ENCODE peak calls at places on chromosomes 5 and 9, in five cellular contexts. W is tibial artery, Q is body of pancreas, S is breast epithelium, L is psoas muscle. G is an unnamed sample. For H3K4me1, the result is how much of the 10 kb centered on the place peaks cover.

GRCh38 chr5:154712518-154713437 is 42.4 kb upstream of the LARP1 start:
- DNase-seq in L (no peak), W (no peak), Q (peak), S (no peak), G (no peak)

GRCh38 chr9:113976915-113977314 is 100.8 kb downstream of the ZNF618 start:
- DNase-seq in S (no peak), L (no peak), W (no peak), Q (no peak), G (no peak)

GRCh38 chr5:80834710-80835109 is 125.5 kb upstream of the RASGRF2 start:
- DNase-seq in L (no peak), W (no peak), S (no peak), Q (no peak), G (no peak)

GRCh38 chr5:109347252-109347888 is 62.4 kb downstream of the PJA2 start:
- DNase-seq in Q (no peak), W (no peak), S (no peak), L (peak), G (no peak)

GRCh38 chr9:95350266-95350665 is 32.8 kb upstream of the FANCC start:
- DNase-seq in S (no peak), W (no peak), Q (no peak), L (no peak), G (no peak)

GRCh38 chr9:93134018-93134739 is at the start of gene NINJ1:
- DNase-seq in L (peak), Q (peak), W (peak), S (peak), G (peak)

GRCh38 chr5:133531178-133531577 is 81.2 kb downstream of the FSTL4 start:
- DNase-seq in Q (no peak), S (no peak), W (no peak), L (no peak), G (no peak)

GRCh38 chr9:13088734-13089427 is 190.6 kb downstream of the MPDZ start:
- DNase-seq in Q (no peak), W (no peak), S (no peak), L (no peak), G (no peak)

GRCh38 chr5:122195784-122196394 is 66.5 kb downstream of the ZNF474 start:
- DNase-seq in S (no peak), Q (no peak), L (no peak), W (no peak), G (peak)

GRCh38 chr9:13128266-13128825 is 151.1 kb downstream of the MPDZ start:
- DNase-seq in Q (no peak), L (no peak), W (no peak), S (no peak), G (no peak)

GRCh38 chr5:14440598-14441401 is 140.8 kb upstream of the OTULINL start:
- DNase-seq in W (peak), S (no peak), Q (no peak), L (peak), G (peak)

GRCh38 chr5:77882670-77883257 is 106.6 kb upstream of the TBCA start:
- DNase-seq in W (no peak), S (no peak), L (no peak), Q (no peak), G (no peak)

GRCh38 chr5:98099448-98100105 is 673.9 kb upstream of the RGMB start:
- DNase-seq in W (no peak), L (no peak), S (no peak), Q (no peak), G (no peak)

GRCh38 chr9:123756484-123757106 is 173.3 kb downstream of the DENND1A start:
- DNase-seq in S (no peak), Q (no peak), L (no peak), W (no peak), G (no peak)

GRCh38 chr9:124010665-124011321 is 775 bp upstream of the LHX2 start:
- DNase-seq in L (no peak), W (peak), S (no peak), Q (no peak), G (no peak)

GRCh38 chr9:126708178-126708577 is 94.5 kb downstream of the LMX1B start:
- DNase-seq in L (no peak), W (peak), S (peak), Q (no peak), G (peak)

GRCh38 chr9:76419782-76420380 is 25.7 kb upstream of the RFK start:
- DNase-seq in Q (peak), S (no peak), W (no peak), L (no peak), G (no peak)

GRCh38 chr5:155285673-155286072 is 272.1 kb downstream of the KIF4B start:
- DNase-seq in S (no peak), L (no peak), W (no peak), Q (no peak), G (no peak)

GRCh38 chr9:92242115-92242778 is 51.2 kb downstream of the IARS1 start:
- DNase-seq in W (no peak), L (no peak), Q (no peak), S (no peak), G (no peak)

GRCh38 chr9:99825158-99826046 is 3.7 kb downstream of the NR4A3 start:
- DNase-seq in S (no peak), L (peak), Q (no peak), W (no peak), G (no peak)

GRCh38 chr5:102857090-102857818 is 102.1 kb downstream of the PAM start:
- DNase-seq in L (peak), Q (no peak), W (peak), S (no peak), G (peak)

GRCh38 chr5:143066556-143067281 is 296.5 kb downstream of the ARHGAP26 start:
- DNase-seq in W (no peak), Q (no peak), S (no peak), L (peak), G (peak)

GRCh38 chr5:133236541-133236951 is 184.7 kb downstream of the HSPA4 start:
- DNase-seq in S (no peak), W (no peak), Q (no peak), L (no peak), G (no peak)

GRCh38 chr9:91144782-91145181 is 216.9 kb downstream of the AUH start:
- DNase-seq in L (no peak), Q (no peak), S (no peak), W (no peak), G (no peak)

GRCh38 chr9:121277026-121277425 is 9.1 kb downstream of the GSN start:
- DNase-seq in Q (no peak), W (no peak), L (no peak), S (no peak), G (no peak)

GRCh38 chr5:79962580-79963222 is 28.4 kb downstream of the MTX3 start:
- DNase-seq in S (no peak), W (no peak), Q (no peak), L (no peak), G (no peak)

GRCh38 chr5:155883966-155884555 is 442.9 kb upstream of the SGCD start:
- DNase-seq in Q (no peak), L (no peak), S (no peak), W (no peak), G (no peak)

GRCh38 chr9:6078382-6079105 is 63.1 kb upstream of the RANBP6 start:
- DNase-seq in Q (no peak), S (no peak), W (no peak), L (no peak), G (no peak)

GRCh38 chr9:115883467-115884329 is 269.9 kb upstream of the PAPPA start:
- DNase-seq in W (no peak), L (no peak), Q (peak), S (no peak), G (peak)

GRCh38 chr9:116383956-116384355 is 230.4 kb downstream of the PAPPA start:
- DNase-seq in W (no peak), Q (no peak), L (no peak), S (no peak), G (no peak)

DNA sequence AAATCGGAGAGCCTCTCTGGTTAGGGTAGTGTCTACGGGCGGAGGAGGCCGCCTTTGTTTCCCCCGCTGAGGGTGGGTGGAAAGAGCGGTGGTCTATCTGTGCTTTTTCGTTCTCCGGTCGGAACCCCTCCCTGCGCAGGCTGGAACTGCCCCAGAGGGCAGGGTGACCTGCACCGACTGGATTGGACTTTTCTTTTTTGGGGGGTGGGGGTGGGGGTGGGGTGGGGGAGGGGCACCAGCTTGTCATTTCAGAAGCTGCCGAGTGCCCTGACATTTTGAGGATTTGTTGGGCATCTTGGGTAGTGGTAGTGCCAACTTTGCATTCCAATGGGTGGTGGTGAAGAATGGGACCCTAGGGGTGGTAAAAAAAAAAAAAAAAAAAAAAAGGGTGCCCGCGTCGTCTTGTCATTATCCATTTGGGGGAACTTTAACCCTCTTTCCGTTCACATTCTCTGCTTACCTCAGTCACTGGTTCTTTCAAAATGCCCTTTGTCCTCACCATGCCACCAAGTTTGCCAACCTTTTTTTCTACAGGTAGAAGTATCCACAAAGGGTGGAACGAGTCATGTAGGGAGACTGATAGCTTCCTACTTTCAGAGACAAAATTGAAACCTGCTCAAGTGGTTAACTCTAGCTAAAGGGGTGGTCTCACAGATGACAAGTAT is 1.3 kb downstream of the UBE2R2 start:
- DNase-seq in L (peak), W (peak), S (no peak), Q (no peak), G (peak)
- H3K4me1 ChIP-seq in L (under half), W (half or more), S (under half), Q (half or more), G (under half)

DNA sequence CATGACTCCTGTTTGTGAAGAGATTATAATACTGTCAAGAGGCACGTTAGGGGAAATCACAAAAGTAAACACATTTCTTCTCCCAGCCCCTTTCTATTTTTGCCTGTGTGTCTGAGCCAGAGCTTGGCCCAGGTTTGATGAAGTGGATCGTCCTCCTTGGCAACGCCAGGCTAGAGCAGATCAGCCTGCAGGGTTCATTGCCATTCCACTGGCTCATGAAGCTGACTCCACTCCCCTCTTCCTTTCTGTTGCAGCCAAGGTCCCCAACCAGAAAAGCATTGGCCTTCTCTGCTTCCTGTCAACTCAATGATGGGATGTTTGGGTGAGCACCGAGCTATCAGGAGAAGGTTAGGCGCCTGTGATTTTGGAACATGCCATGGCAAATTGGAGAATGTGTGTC is 3.3 kb downstream of the ADRB2 start:
- DNase-seq in L (peak), S (no peak), W (no peak), Q (no peak), G (no peak)
- H3K4me3 ChIP-seq in L (peak), S (peak), W (peak), Q (no peak), G (no peak)

DNA sequence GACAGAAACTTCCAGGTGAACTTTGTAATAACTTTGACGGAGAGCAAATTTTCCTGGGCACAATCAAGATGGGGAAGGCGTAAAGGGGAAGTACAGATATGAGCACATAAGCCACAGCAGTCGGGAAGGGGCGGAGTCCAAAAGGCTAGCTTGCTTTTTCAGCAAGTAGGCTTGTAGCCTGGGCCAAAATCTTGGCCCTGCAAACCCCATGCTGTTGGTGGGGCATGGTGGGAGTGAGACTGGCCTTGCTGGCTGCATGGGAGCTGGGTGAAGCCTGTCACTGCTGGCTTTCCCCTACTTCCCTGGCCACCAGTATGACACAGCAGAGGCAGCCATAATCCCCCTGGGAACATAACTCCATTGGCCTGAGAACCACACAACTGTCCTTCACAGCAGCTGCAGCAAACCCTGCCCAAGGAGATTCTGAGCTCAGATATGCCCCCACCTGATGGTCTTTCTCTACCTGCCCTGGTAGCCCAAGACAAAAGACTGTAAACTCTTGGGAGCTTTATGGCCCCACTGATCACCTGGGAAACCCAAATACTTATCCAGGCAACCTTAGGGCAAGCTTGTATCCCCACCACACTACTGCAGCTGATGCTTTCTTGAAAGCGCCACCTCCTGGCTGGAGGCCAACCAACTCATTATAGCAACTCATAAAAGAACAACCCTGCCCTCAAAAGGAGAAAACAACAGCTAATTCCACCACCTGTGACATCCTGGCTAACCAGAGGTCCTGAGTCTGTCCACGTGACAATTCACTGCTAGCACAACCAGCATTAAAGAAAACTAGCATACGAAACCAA is 24.0 kb downstream of the DCTN4 start:
- DNase-seq in W (peak), S (no peak), Q (peak), L (peak), G (no peak)
- TF ChIP-seq CTCF in W (no peak), S (no peak), Q (no peak), L (no peak), G (no peak)

GRCh38 chr5:157069949-157070348 is 11.0 kb upstream of the HAVCR1 start:
- DNase-seq in W (no peak), Q (no peak), S (no peak), L (no peak), G (no peak)

GRCh38 chr5:157068785-157069184 is 9.9 kb upstream of the HAVCR1 start:
- DNase-seq in L (no peak), S (no peak), Q (no peak), W (no peak), G (no peak)

GRCh38 chr5:157076558-157076957 is 17.6 kb upstream of the HAVCR1 start:
- DNase-seq in W (no peak), L (no peak), S (no peak), Q (no peak), G (no peak)

GRCh38 chr5:157068339-157068738 is 9.4 kb upstream of the HAVCR1 start:
- DNase-seq in L (no peak), S (no peak), Q (no peak), W (no peak), G (no peak)

DNA sequence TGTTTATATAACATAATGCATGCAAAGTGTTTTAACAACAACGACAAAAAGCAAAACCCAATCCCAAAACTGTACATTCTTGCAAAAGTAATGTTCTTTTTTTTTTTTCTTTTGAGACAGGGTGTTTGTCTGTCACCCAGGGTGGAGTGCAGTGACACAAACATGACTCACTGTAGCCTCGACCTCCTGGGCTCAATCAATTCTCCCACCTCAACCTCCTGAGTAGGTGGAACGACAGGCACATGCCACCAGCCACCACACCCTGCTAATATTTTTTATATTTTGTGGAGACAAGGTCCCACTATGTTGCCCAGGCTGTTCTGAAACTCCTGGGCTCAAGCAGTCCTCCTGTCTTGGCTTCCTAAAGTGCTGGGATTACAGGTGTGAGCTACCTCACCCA is 13.6 kb upstream of the HAVCR1 start:
- DNase-seq in Q (no peak), S (no peak), W (no peak), L (no peak), G (no peak)
- H3K4me1 ChIP-seq in Q (under half), S (under half), W (under half), L (under half), G (under half)

DNA sequence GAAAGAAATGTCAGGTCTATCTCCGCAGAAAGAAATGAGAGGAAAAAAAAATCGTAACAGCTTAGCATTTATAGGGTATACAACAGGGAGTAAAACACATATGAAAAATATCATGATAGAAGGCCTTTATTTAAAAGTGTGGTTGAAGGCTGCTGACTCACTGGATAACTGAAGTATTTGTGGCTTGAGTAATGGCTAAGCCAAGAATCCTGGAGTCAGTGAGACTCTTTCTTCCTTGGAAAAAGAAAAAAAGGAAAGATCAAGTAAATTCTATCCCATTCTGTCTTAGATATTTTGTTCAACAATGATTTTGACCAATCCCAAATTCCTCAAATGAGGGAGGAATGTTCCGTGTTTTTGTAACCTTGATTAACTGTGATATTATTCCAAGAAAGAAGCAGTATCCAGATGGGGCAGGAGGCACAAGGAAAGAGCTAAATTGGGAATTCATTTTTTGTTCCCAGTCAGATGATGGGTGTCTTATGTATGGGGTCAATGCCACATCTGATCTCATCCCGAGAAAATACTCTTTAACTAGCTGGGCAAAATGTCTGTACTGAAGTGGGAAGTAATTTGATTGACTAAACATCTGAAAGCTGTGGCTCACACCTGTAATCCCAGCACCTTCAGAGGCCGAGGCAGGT is 64.3 kb upstream of the MYO10 start:
- DNase-seq in Q (no peak), S (no peak), W (no peak), L (no peak), G (no peak)
- H3K4me3 ChIP-seq in Q (no peak), S (no peak), W (no peak), L (no peak), G (no peak)

DNA sequence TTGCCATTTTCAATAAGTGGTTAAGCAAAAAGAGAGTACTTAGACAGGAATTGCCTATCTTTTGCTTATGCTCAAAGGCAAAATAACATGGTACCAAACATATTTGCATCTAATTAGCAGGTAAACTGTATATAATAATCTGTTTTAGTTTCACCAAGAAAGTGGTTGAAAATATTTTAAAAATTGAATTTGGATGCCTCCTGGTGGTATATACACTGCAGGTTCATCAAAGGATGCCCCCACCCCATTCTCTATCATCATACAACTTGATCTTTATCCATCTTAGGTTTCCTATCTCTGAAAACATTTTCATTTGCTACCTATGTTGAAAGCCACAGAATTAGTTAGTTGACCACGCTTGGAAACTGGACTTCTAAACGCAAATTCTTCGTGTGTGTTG is 47.0 kb upstream of the MROH2B start:
- DNase-seq in W (no peak), S (no peak), Q (no peak), L (no peak), G (no peak)
- TF ChIP-seq CTCF in W (no peak), S (no peak), Q (no peak), L (no peak), G (no peak)

DNA sequence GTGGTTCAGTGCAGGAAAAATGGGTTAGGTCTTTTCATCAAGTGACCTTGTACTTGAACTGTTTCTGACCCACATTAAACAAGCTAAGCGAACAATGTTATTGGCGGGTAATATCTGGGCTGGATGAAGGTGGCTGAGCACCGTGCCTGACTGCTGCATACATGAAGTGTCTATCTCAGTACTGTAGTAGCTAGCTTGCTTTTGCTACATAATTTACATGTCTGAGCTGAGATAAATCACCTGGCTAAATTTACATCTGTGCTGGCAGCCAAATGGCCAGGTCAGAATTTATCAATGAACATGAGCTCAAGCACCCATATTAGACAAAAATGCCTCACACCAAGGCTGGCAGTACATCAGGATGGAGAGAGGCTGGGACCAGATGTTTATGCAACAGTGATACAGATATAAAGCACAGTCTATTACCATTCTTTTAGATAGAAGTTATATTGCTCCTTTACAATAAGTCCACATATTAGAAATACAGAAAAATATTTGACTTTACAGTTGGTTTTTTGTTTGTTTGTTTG is 7.7 kb upstream of the CTNNAL1 start:
- DNase-seq in S (no peak), L (no peak), Q (no peak), W (no peak), G (no peak)
- H3K4me1 ChIP-seq in S (under half), L (under half), Q (under half), W (under half), G (under half)

GRCh38 chr5:167577616-167578015 is 713.8 kb upstream of the WWC1 start:
- DNase-seq in Q (no peak), W (no peak), L (no peak), S (no peak), G (no peak)
- H3K4me3 ChIP-seq in Q (no peak), W (no peak), L (no peak), S (no peak), G (no peak)